ENCODE peak calls at places on chromosomes 3 and 15, in seven cellular contexts. R is right atrium auricular region; A is right lobe of liver; U is GM10248; J is upper lobe of right lung; E is Caco-2; Y is CD4-positive, alpha-beta T cell. W is an unnamed sample.

GRCh38 chr3:188976407-188976806 is 195.4 kb upstream of the TPRG1 start:
- DNase-seq in J (no peak), Y (no peak), E (no peak), A (no peak), R (no peak), U (no peak), W (no peak)

GRCh38 chr3:106542101-106542769 is 673.4 kb upstream of the CBLB start:
- DNase-seq in U (no peak), E (no peak), Y (no peak), J (no peak), A (no peak), R (no peak), W (no peak)

GRCh38 chr3:28186748-28187147 is 54.7 kb upstream of the CMC1 start:
- DNase-seq in E (no peak), J (no peak), U (no peak), A (no peak), Y (no peak), R (no peak), W (no peak)

GRCh38 chr3:170690133-170690981 is 104.5 kb upstream of the SLC7A14 start:
- DNase-seq in E (peak), U (peak), A (peak), Y (peak), J (peak), R (peak), W (peak)

GRCh38 chr3:54240319-54240718 is 118.0 kb downstream of the CACNA2D3 start:
- DNase-seq in U (no peak), E (no peak), A (no peak), R (no peak), J (no peak), Y (no peak), W (no peak)

GRCh38 chr15:24832282-24832681 is 122.5 kb upstream of the SNRPN start:
- DNase-seq in U (no peak), Y (no peak), A (no peak), E (no peak), J (no peak), R (no peak), W (no peak)

GRCh38 chr3:73868688-73869315 is 244.1 kb upstream of the PDZRN3 start:
- DNase-seq in Y (no peak), E (no peak), J (no peak), U (no peak), A (no peak), R (no peak), W (peak)

GRCh38 chr3:25631989-25632388 is 32.7 kb downstream of the TOP2B start:
- DNase-seq in E (no peak), J (no peak), Y (no peak), R (no peak), A (no peak), U (no peak), W (no peak)

GRCh38 chr3:189108032-189108431 is 63.7 kb upstream of the TPRG1 start:
- DNase-seq in E (no peak), J (no peak), A (no peak), Y (no peak), R (no peak), U (no peak), W (no peak)

GRCh38 chr3:67699877-67700276 is 45.5 kb upstream of the SUCLG2 start:
- DNase-seq in R (no peak), U (no peak), Y (no peak), J (no peak), E (no peak), A (no peak), W (no peak)

GRCh38 chr3:126147932-126148683 is 32.3 kb downstream of the ALDH1L1 start:
- DNase-seq in R (no peak), U (no peak), Y (no peak), J (peak), A (peak), E (no peak), W (no peak)

GRCh38 chr3:99114565-99115291 is 213.2 kb upstream of the DCBLD2 start:
- DNase-seq in J (no peak), E (no peak), R (no peak), A (no peak), U (no peak), Y (no peak), W (no peak)

GRCh38 chr3:42655980-42656679 is 2.6 kb downstream of the ZBTB47 start:
- DNase-seq in Y (no peak), J (no peak), U (no peak), A (no peak), E (no peak), R (no peak), W (no peak)

GRCh38 chr3:175212896-175213295 is 353.8 kb downstream of the NAALADL2 start:
- DNase-seq in U (no peak), A (no peak), E (no peak), J (no peak), R (no peak), Y (no peak), W (no peak)

GRCh38 chr3:21645121-21645897 is 105.7 kb downstream of the ZNF385D start:
- DNase-seq in Y (no peak), U (no peak), J (no peak), A (peak), E (no peak), R (no peak), W (no peak)

GRCh38 chr3:10485380-10485779 is 20.0 kb downstream of the ATP2B2 start:
- DNase-seq in A (peak), J (no peak), R (no peak), Y (no peak), U (no peak), E (no peak), W (no peak)

DNA sequence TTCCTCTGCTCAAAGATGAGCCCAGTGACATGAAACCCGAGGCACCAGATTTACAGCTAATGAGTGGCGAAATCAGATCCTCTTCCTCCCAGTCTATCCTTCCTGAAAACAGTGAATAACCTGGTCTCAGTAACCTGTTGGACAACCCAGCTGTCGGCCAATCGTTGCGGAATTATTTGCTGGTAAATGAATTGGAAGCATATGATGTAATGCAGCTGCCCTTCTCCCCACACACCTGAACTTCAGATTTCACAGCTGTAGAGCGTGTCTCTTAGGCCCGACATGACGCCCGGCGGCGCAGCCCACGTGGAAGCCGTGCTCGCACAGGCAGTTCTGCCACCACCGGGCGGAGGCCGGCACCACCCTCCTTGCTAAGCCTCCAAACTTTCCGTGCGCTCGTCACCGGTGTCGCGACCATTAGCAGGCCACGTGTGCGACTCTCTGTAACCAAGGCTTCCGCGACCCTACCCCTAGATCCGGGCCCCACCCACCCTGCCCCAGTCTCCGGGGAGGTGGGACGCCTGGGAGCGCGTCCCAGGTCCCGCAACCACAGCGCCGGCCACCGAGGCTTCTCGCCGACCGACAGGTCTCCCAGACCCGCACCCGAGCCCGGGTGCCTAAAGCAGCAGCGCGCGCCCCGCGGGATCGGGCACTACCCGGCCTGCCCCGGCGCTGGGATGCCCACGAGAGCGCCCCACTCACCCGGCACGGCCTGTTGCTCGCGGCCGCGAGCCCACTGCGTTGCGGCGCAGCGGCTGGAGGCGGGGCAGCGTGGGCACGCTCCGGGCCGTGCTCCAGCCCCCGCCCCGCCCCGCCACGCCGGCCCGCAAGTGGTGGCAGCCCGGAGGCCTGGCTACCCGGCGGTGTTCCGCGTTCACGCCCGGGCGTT is at the start of gene RIOX2:
- DNase-seq in R (peak), A (peak), Y (peak), E (peak), J (peak), U (peak), W (peak)
- TF ChIP-seq CTCF in R (peak), A (peak), Y (no peak), E (no peak), J (no peak), U (no peak), W (no peak)

GRCh38 chr3:8766148-8766547 is 3.3 kb downstream of the OXTR start:
- DNase-seq in A (no peak), E (no peak), U (no peak), Y (no peak), R (no peak), J (no peak), W (no peak)

GRCh38 chr3:8767181-8767666 is 2.2 kb downstream of the OXTR start:
- DNase-seq in Y (no peak), J (no peak), R (no peak), A (no peak), U (no peak), E (no peak), W (no peak)

GRCh38 chr3:8769088-8769822 is at the start of gene OXTR:
- DNase-seq in U (peak), Y (no peak), R (no peak), A (no peak), E (peak), J (peak), W (peak)

GRCh38 chr3:8768364-8769087 is 887 bp downstream of the OXTR start:
- DNase-seq in U (peak), J (no peak), Y (no peak), A (no peak), E (no peak), R (no peak), W (no peak)

GRCh38 chr3:8767667-8768363 is 1.6 kb downstream of the OXTR start:
- DNase-seq in A (no peak), U (peak), J (no peak), R (no peak), E (peak), Y (no peak), W (peak)
- TF ChIP-seq CTCF in A (peak), U (peak), J (no peak), R (no peak), E (peak), Y (no peak), W (peak)

GRCh38 chr3:76646921-76647562 is 392.9 kb upstream of the ROBO2 start:
- DNase-seq in Y (no peak), A (no peak), R (no peak), U (no peak), E (no peak), J (no peak), W (no peak)
- TF ChIP-seq CTCF in Y (no peak), A (no peak), R (no peak), U (no peak), E (peak), J (no peak), W (no peak)

GRCh38 chr15:72380743-72381142 is 4.9 kb upstream of the HEXA start:
- DNase-seq in Y (no peak), A (no peak), E (no peak), J (no peak), R (no peak), U (no peak), W (no peak)

GRCh38 chr15:72379856-72380255 is 4.0 kb upstream of the HEXA start:
- DNase-seq in U (no peak), A (no peak), R (no peak), Y (no peak), E (no peak), J (no peak), W (no peak)

GRCh38 chr15:72382146-72382545 is 6.3 kb upstream of the HEXA start:
- DNase-seq in J (no peak), U (peak), A (no peak), Y (no peak), E (no peak), R (no peak), W (no peak)
- TF ChIP-seq CTCF in J (no peak), U (peak), A (peak), Y (no peak), E (peak), R (no peak), W (peak)

GRCh38 chr15:83284563-83285283 is at the start of gene BNC1:
- DNase-seq in E (no peak), Y (no peak), U (peak), R (no peak), J (no peak), A (no peak), W (no peak)

GRCh38 chr15:83285979-83286553 is 1.6 kb upstream of the BNC1 start:
- DNase-seq in U (no peak), Y (no peak), E (peak), A (no peak), R (no peak), J (no peak), W (no peak)

GRCh38 chr15:83283813-83284562 is 476 bp downstream of the BNC1 start:
- DNase-seq in R (no peak), J (no peak), A (no peak), Y (no peak), E (no peak), U (peak), W (no peak)

GRCh38 chr15:83287541-83288027 is 3.1 kb upstream of the BNC1 start:
- DNase-seq in Y (no peak), J (no peak), A (no peak), U (no peak), E (no peak), R (no peak), W (no peak)

GRCh38 chr15:83285284-83285978 is 967 bp upstream of the BNC1 start:
- DNase-seq in A (no peak), E (no peak), R (no peak), U (peak), J (no peak), Y (no peak), W (no peak)
- TF ChIP-seq CTCF in A (no peak), E (no peak), R (no peak), U (no peak), J (no peak), Y (no peak), W (no peak)

GRCh38 chr3:51538459-51539290 is at the start of gene RAD54L2:
- DNase-seq in J (peak), U (peak), Y (peak), R (peak), A (peak), E (peak), W (peak)
- TF ChIP-seq CTCF in J (peak), U (peak), Y (no peak), R (peak), A (peak), E (no peak), W (peak)

GRCh38 chr15:64751464-64751863 is 23.9 kb downstream of the RBPMS2 start:
- DNase-seq in U (no peak), J (no peak), A (no peak), Y (no peak), E (no peak), R (no peak), W (no peak)

GRCh38 chr15:64749167-64749566 is 26.2 kb downstream of the RBPMS2 start:
- DNase-seq in J (no peak), Y (no peak), R (no peak), U (no peak), E (no peak), A (no peak), W (no peak)

GRCh38 chr15:64747578-64747977 is 27.8 kb downstream of the RBPMS2 start:
- DNase-seq in J (no peak), R (no peak), Y (no peak), E (no peak), A (no peak), U (no peak), W (no peak)

GRCh38 chr15:64748251-64748650 is 27.1 kb downstream of the RBPMS2 start:
- DNase-seq in R (no peak), J (no peak), A (no peak), E (no peak), Y (no peak), U (no peak), W (no peak)

GRCh38 chr15:64749999-64750657 is 25.3 kb downstream of the RBPMS2 start:
- DNase-seq in Y (no peak), R (peak), A (no peak), E (no peak), U (no peak), J (no peak), W (no peak)
- TF ChIP-seq CTCF in Y (no peak), R (no peak), A (no peak), E (peak), U (no peak), J (no peak), W (no peak)

GRCh38 chr15:101217446-101217845 is 34.4 kb downstream of the CHSY1 start:
- DNase-seq in E (no peak), R (no peak), U (no peak), A (no peak), J (no peak), Y (no peak), W (no peak)
- TF ChIP-seq CTCF in E (no peak), R (no peak), U (no peak), A (no peak), J (no peak), Y (no peak), W (peak)